ENCODE peak calls at places on chromosomes 16 and 17, in seven cellular contexts. V is hepatocyte, P is HCT116, G is GM23248, L is PC-3, M is GM23338, N is mammary epithelial cell. U is an unnamed sample.

GRCh38 chr16:85209526-85210121 is 97.4 kb upstream of the CIBAR2 start:
- DNase-seq in L (no peak), G (no peak), M (no peak), V (no peak), P (no peak), N (no peak), U (no peak)

GRCh38 chr17:8753976-8754440 is 4.3 kb downstream of the SPDYE4 start:
- DNase-seq in G (peak; percentile 59), N (peak; percentile 20), M (peak; percentile 71), V (peak; percentile 55), P (peak; percentile 31), L (peak; percentile 56), U (no peak)

GRCh38 chr16:1932050-1933028 is 10.7 kb downstream of the MSRB1 start:
- DNase-seq in G (no peak), P (no peak), V (peak; percentile 61), L (peak; percentile 54), M (peak; percentile 72), N (no peak), U (no peak)

GRCh38 chr17:3961564-3962047 is 2.6 kb downstream of the ATP2A3 start:
- DNase-seq in V (no peak), P (no peak), G (no peak), M (no peak), L (no peak), N (no peak), U (no peak)

GRCh38 chr17:327971-328370 is 24.6 kb downstream of the RPH3AL start:
- DNase-seq in L (no peak), M (no peak), V (no peak), G (no peak), N (no peak), P (no peak), U (no peak)

GRCh38 chr16:68356249-68356918 is 45.6 kb downstream of the PRMT7 start:
- DNase-seq in V (no peak), P (no peak), M (no peak), N (no peak), L (no peak), G (no peak), U (no peak)

GRCh38 chr17:27540300-27541105 is 84.3 kb downstream of the KSR1 start:
- DNase-seq in V (peak; percentile 86), G (peak; percentile 98), L (peak; percentile 23), M (no peak), P (no peak), N (peak; percentile 49), U (peak; percentile 46)

GRCh38 chr16:77480671-77481315 is 46.0 kb upstream of the ADAMTS18 start:
- DNase-seq in G (no peak), N (no peak), V (no peak), L (no peak), P (no peak), M (no peak), U (no peak)

GRCh38 chr16:49484454-49484853 is 110.8 kb downstream of the C16orf78 start:
- DNase-seq in P (no peak), G (peak; percentile 36), M (peak; percentile 87), V (peak; percentile 72), N (no peak), L (no peak), U (no peak)

GRCh38 chr17:21174719-21175118 is 39.2 kb downstream of the TMEM11 start:
- DNase-seq in V (no peak), P (no peak), G (peak; percentile 16), L (no peak), M (no peak), N (no peak), U (no peak)

GRCh38 chr17:21171970-21172510 is 41.9 kb downstream of the TMEM11 start:
- DNase-seq in L (no peak), M (no peak), V (no peak), N (no peak), P (no peak), G (no peak), U (no peak)

GRCh38 chr17:21173543-21173942 is 40.4 kb downstream of the TMEM11 start:
- DNase-seq in M (no peak), V (no peak), P (no peak), L (no peak), G (no peak), N (no peak), U (no peak)

GRCh38 chr17:21171309-21171922 is 42.5 kb downstream of the TMEM11 start:
- DNase-seq in G (no peak), L (no peak), V (no peak), M (no peak), P (no peak), N (no peak), U (no peak)

GRCh38 chr17:21174186-21174585 is 39.8 kb downstream of the TMEM11 start:
- DNase-seq in P (no peak), M (no peak), N (no peak), L (no peak), V (no peak), G (no peak), U (no peak)
- H3K4me1 ChIP-seq in P (no peaks in the 10 kb centered on the region), M (no peaks in the 10 kb centered on the region), N (no peaks in the 10 kb centered on the region), L (no peaks in the 10 kb centered on the region), V (no peaks in the 10 kb centered on the region), G (peaks cover 6% of the 10 kb centered on the region), U (no peaks in the 10 kb centered on the region)

DNA sequence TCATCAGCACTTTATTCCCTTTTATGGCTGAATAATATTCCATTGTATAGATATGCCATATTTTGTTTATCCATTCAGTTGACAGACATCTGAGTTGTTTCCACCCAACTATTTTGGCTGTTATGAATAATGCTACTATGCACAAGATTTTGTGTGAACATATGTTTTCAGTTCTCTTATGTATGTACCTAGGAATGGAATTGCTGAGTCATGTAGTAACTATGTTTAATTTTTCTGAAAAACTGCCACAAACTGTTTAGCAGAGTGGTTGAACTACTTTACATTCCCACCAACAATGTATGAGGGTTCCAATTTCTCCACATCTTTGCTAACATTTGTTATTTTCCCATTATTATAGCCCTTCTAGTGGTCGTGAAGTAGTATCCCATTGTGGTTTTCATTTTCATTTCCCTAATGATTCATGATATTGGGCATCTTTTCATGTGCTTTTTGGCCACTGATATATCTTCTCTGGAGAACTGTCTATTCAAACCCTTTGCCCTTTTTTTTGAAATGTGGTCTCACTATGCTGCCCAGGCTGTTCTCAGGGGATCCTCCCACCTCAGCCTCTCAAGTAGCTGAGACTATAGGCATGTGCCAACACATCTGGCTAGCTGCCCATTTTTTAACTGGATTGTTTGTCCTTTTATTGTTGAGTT is 26.3 kb downstream of the SMURF2 start:
- DNase-seq in M (no peak), P (no peak), L (peak; percentile 89), N (peak; percentile 52), G (peak; percentile 87), V (no peak), U (peak; percentile 36)
- H3K79me2 ChIP-seq in M (peaks cover 89% of the 10 kb centered on the region), P (peaks cover 100% of the 10 kb centered on the region), L (peaks cover 99% of the 10 kb centered on the region), N (peaks cover 99% of the 10 kb centered on the region), G (peaks cover 98% of the 10 kb centered on the region), V (peaks cover 97% of the 10 kb centered on the region), U (peaks cover 98% of the 10 kb centered on the region)

GRCh38 chr16:55329791-55330190 is 5.8 kb downstream of the IRX6 start:
- DNase-seq in N (no peak), M (peak; percentile 11), G (no peak), L (no peak), P (no peak), V (no peak), U (peak; percentile 68)

GRCh38 chr16:55331648-55332185 is 7.7 kb downstream of the IRX6 start:
- DNase-seq in N (no peak), V (no peak), P (no peak), G (no peak), M (no peak), L (no peak), U (no peak)

GRCh38 chr16:55326261-55326802 is 2.3 kb downstream of the IRX6 start:
- DNase-seq in P (no peak), G (no peak), N (no peak), M (peak; percentile 27), V (no peak), L (no peak), U (no peak)

GRCh38 chr16:55330726-55331647 is 7.0 kb downstream of the IRX6 start:
- DNase-seq in L (no peak), P (no peak), N (no peak), V (no peak), M (peak; percentile 60), G (no peak), U (no peak)

DNA sequence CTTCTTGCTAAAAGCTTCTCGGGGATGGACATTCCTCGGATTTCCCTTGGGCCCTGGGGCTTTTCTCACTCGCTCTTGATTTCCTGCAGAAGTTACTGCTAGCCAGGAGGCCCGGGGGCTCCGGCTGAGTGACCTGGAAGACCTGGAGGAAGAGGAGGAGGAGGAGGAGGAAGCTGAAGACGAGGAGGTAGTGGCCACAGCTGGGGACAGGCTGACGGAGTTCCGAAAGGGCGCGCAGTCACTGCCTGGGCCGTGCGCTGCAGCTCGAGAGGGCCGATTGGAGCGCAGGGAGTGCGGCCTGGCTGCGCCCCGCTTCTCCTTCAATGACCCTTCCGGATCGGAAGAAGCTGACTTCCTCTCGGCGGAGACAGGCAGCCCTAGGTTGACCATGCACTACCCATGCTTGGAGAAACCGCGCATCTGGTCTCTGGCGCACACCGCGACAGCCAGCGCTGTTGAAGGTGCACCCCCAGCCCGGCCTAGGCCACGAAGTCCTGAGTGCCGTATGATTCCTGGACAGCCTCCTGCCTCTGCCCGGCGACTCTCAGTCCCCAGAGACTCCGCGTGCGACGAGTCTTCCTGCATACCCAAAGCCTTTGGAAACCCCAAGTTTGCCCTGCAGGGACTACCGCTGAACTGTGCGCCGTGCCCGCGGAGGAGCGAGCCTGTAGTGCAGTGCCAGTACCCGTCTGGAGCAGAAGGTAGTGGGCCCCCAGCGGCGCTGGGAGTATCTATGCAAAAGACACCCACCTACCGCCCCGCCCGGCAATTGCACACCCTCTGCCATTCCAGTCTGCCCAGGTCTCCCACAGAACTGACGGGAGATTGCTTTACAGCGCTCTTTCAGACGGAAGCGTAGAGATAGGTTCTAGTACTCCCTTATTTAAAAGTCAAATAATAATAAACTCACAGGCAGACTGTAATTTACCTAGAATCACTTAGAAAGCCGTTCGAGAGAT is 4.9 kb downstream of the IRX6 start:
- DNase-seq in G (no peak), V (no peak), M (peak; percentile 62), N (no peak), L (no peak), P (no peak), U (no peak)
- TF ChIP-seq EZH2 in G (no peak), V (no peak), M (peak; percentile 95), N (no peak), L (no peak), P (no peak), U (no peak)

GRCh38 chr17:82270651-82271050 is 2.8 kb downstream of the CSNK1D start:
- DNase-seq in P (no peak), N (no peak), G (no peak), V (no peak), L (no peak), M (no peak), U (no peak)
- H3K4me1 ChIP-seq in P (peaks cover 64% of the 10 kb centered on the region), N (peaks cover 54% of the 10 kb centered on the region), G (peaks cover 21% of the 10 kb centered on the region), V (peaks cover 71% of the 10 kb centered on the region), L (peaks cover 65% of the 10 kb centered on the region), M (peaks cover 9% of the 10 kb centered on the region), U (peaks cover 46% of the 10 kb centered on the region)

U was measured in PC-9.